ENCODE peak calls at places on chromosome 6, in six cellular contexts. One of them, this sample, is unnamed.

GRCh38 chr6:78533426-78533825 is 333.9 kb upstream of the IRAK1BP1 start:
- DNase-seq in HT-29: no peak
- DNase-seq in kidney epithelial cell: no peak
- DNase-seq in HuH-7.5: no peak
- DNase-seq in bronchial epithelial cell: no peak
- DNase-seq in endodermal cell: no peak
- DNase-seq in this sample: no peak

GRCh38 chr6:53466257-53466656 is 78.6 kb downstream of the GCLC start:
- DNase-seq in endodermal cell: no peak
- DNase-seq in HT-29: no peak
- DNase-seq in HuH-7.5: no peak
- DNase-seq in bronchial epithelial cell: peak
- DNase-seq in kidney epithelial cell: no peak
- DNase-seq in this sample: peak

GRCh38 chr6:31797607-31798006 is 2.1 kb upstream of the VARS1 start:
- DNase-seq in HuH-7.5: no peak
- DNase-seq in kidney epithelial cell: no peak
- DNase-seq in endodermal cell: no peak
- DNase-seq in HT-29: no peak
- DNase-seq in bronchial epithelial cell: no peak
- DNase-seq in this sample: no peak

GRCh38 chr6:113015249-113015648 is 668.1 kb downstream of the RFPL4B start:
- DNase-seq in HuH-7.5: no peak
- DNase-seq in HT-29: no peak
- DNase-seq in endodermal cell: no peak
- DNase-seq in bronchial epithelial cell: peak
- DNase-seq in kidney epithelial cell: no peak
- DNase-seq in this sample: no peak

GRCh38 chr6:111583986-111584385 is 21.7 kb downstream of the TRAF3IP2 start:
- DNase-seq in endodermal cell: no peak
- DNase-seq in HT-29: no peak
- DNase-seq in bronchial epithelial cell: no peak
- DNase-seq in kidney epithelial cell: no peak
- DNase-seq in HuH-7.5: no peak
- DNase-seq in this sample: no peak

GRCh38 chr6:107644513-107644912 is 154.6 kb downstream of the SOBP start:
- DNase-seq in HuH-7.5: no peak
- DNase-seq in kidney epithelial cell: no peak
- DNase-seq in HT-29: no peak
- DNase-seq in endodermal cell: no peak
- DNase-seq in bronchial epithelial cell: peak
- DNase-seq in this sample: no peak

GRCh38 chr6:26003102-26003694 is 40.6 kb downstream of the TRIM38 start:
- DNase-seq in HT-29: peak
- DNase-seq in kidney epithelial cell: no peak
- DNase-seq in HuH-7.5: no peak
- DNase-seq in bronchial epithelial cell: peak
- DNase-seq in endodermal cell: peak
- DNase-seq in this sample: peak

GRCh38 chr6:139483082-139483481 is 108.6 kb upstream of the CITED2 start:
- DNase-seq in endodermal cell: peak
- DNase-seq in HT-29: no peak
- DNase-seq in HuH-7.5: no peak
- DNase-seq in kidney epithelial cell: no peak
- DNase-seq in bronchial epithelial cell: no peak
- DNase-seq in this sample: no peak

GRCh38 chr6:39221115-39221514 is 8.2 kb downstream of the KCNK5 start:
- DNase-seq in kidney epithelial cell: no peak
- DNase-seq in HT-29: no peak
- DNase-seq in bronchial epithelial cell: no peak
- DNase-seq in HuH-7.5: no peak
- DNase-seq in endodermal cell: no peak
- DNase-seq in this sample: no peak

GRCh38 chr6:129744201-129744879 is 34.4 kb upstream of the ARHGAP18 start:
- DNase-seq in HT-29: no peak
- DNase-seq in kidney epithelial cell: peak
- DNase-seq in endodermal cell: no peak
- DNase-seq in bronchial epithelial cell: peak
- DNase-seq in HuH-7.5: no peak
- DNase-seq in this sample: no peak

GRCh38 chr6:19613678-19614077 is 223.5 kb upstream of the ID4 start:
- DNase-seq in endodermal cell: peak
- DNase-seq in HuH-7.5: no peak
- DNase-seq in bronchial epithelial cell: peak
- DNase-seq in kidney epithelial cell: no peak
- DNase-seq in HT-29: peak
- DNase-seq in this sample: no peak

GRCh38 chr6:4319992-4320683 is 184.8 kb upstream of the ECI2 start:
- DNase-seq in kidney epithelial cell: no peak
- DNase-seq in endodermal cell: no peak
- DNase-seq in bronchial epithelial cell: peak
- DNase-seq in HT-29: peak
- DNase-seq in HuH-7.5: no peak
- DNase-seq in this sample: no peak

GRCh38 chr6:15481892-15482291 is 180.9 kb downstream of the DTNBP1 start:
- DNase-seq in bronchial epithelial cell: peak
- DNase-seq in kidney epithelial cell: no peak
- DNase-seq in HT-29: no peak
- DNase-seq in endodermal cell: peak
- DNase-seq in HuH-7.5: no peak
- DNase-seq in this sample: no peak

GRCh38 chr6:1153696-1154245 is 158.1 kb upstream of the FOXQ1 start:
- DNase-seq in HT-29: no peak
- DNase-seq in kidney epithelial cell: no peak
- DNase-seq in endodermal cell: no peak
- DNase-seq in bronchial epithelial cell: no peak
- DNase-seq in HuH-7.5: no peak
- DNase-seq in this sample: no peak

GRCh38 chr6:159880412-159880811 is 10.4 kb upstream of the MAS1 start:
- DNase-seq in HT-29: no peak
- DNase-seq in kidney epithelial cell: no peak
- DNase-seq in bronchial epithelial cell: no peak
- DNase-seq in HuH-7.5: no peak
- DNase-seq in endodermal cell: no peak
- DNase-seq in this sample: no peak

GRCh38 chr6:43982084-43982625 is 145.1 kb downstream of the MRPL14 start:
- DNase-seq in kidney epithelial cell: no peak
- DNase-seq in endodermal cell: peak
- DNase-seq in HT-29: no peak
- DNase-seq in HuH-7.5: no peak
- DNase-seq in bronchial epithelial cell: no peak
- DNase-seq in this sample: no peak

GRCh38 chr6:126333729-126334128 is 6.2 kb upstream of the CENPW start:
- DNase-seq in HuH-7.5: no peak
- DNase-seq in bronchial epithelial cell: no peak
- DNase-seq in endodermal cell: no peak
- DNase-seq in HT-29: no peak
- DNase-seq in kidney epithelial cell: no peak
- DNase-seq in this sample: no peak

GRCh38 chr6:38215225-38215624 is 395.7 kb downstream of the ZFAND3 start:
- DNase-seq in endodermal cell: peak
- DNase-seq in HuH-7.5: no peak
- DNase-seq in bronchial epithelial cell: no peak
- DNase-seq in kidney epithelial cell: no peak
- DNase-seq in HT-29: no peak
- DNase-seq in this sample: no peak

GRCh38 chr6:82862543-82862942 is 203.1 kb downstream of the UBE3D start:
- DNase-seq in HT-29: no peak
- DNase-seq in kidney epithelial cell: peak
- DNase-seq in bronchial epithelial cell: no peak
- DNase-seq in HuH-7.5: no peak
- DNase-seq in endodermal cell: no peak
- DNase-seq in this sample: no peak

GRCh38 chr6:30396833-30397479 is 52.0 kb downstream of the RPP21 start:
- DNase-seq in HuH-7.5: peak
- DNase-seq in bronchial epithelial cell: peak
- DNase-seq in kidney epithelial cell: peak
- DNase-seq in HT-29: peak
- DNase-seq in endodermal cell: peak
- DNase-seq in this sample: peak

GRCh38 chr6:49504666-49505065 is 4.9 kb downstream of the GLYATL3 start:
- DNase-seq in bronchial epithelial cell: no peak
- DNase-seq in endodermal cell: no peak
- DNase-seq in kidney epithelial cell: no peak
- DNase-seq in HuH-7.5: no peak
- DNase-seq in HT-29: no peak
- DNase-seq in this sample: no peak

GRCh38 chr6:17178754-17179153 is 76.9 kb downstream of the STMND1 start:
- DNase-seq in HuH-7.5: no peak
- DNase-seq in endodermal cell: no peak
- DNase-seq in kidney epithelial cell: no peak
- DNase-seq in HT-29: no peak
- DNase-seq in bronchial epithelial cell: no peak
- DNase-seq in this sample: no peak

This sample was measured in T47D.